ENCODE peak calls at places on chromosome 20, in seven cellular contexts. E, G, J, S, Z, N and X are unnamed samples.

GRCh38 chr20:46293084-46293483 is 15.2 kb downstream of the CDH22 start:
- DNase-seq in G (no peak), J (no peak), N (peak; percentile 52), Z (no peak), E (peak; percentile 23), S (peak; percentile 68), X (peak; percentile 49)

GRCh38 chr20:8124639-8125038 is 7.4 kb upstream of the PLCB1 start:
- DNase-seq in E (no peak), J (no peak), G (no peak), N (peak; percentile 46), Z (no peak), S (peak; percentile 45), X (no peak)

GRCh38 chr20:24701027-24701426 is 231.6 kb downstream of the SYNDIG1 start:
- DNase-seq in S (no peak), E (no peak), J (no peak), G (no peak), Z (no peak), N (no peak), X (no peak)

GRCh38 chr20:28562510-28562898 is 2695.0 kb upstream of the DEFB115 start:
- DNase-seq in N (peak; percentile 89), G (no peak), Z (no peak), S (peak; percentile 52), J (no peak), E (peak; percentile 73), X (peak; percentile 59)

GRCh38 chr20:44069203-44069931 is 117.6 kb downstream of the JPH2 start:
- DNase-seq in S (no peak), Z (no peak), E (no peak), G (no peak), N (no peak), J (peak; percentile 25), X (no peak)

GRCh38 chr20:47502801-47503239 is 1.1 kb downstream of the NCOA3 start:
- DNase-seq in E (peak; percentile 65), G (no peak), N (peak; percentile 62), Z (peak; percentile 6), J (no peak), S (peak; percentile 63), X (peak; percentile 57)

GRCh38 chr20:46206025-46206424 is 87.9 kb downstream of the CD40 start:
- DNase-seq in G (no peak), E (peak; percentile 36), J (no peak), N (peak; percentile 28), S (peak; percentile 68), Z (peak; percentile 64), X (peak; percentile 35)

GRCh38 chr20:47468290-47469050 is 33.2 kb upstream of the NCOA3 start:
- DNase-seq in Z (no peak), J (no peak), N (no peak), G (no peak), S (no peak), E (no peak), X (peak; percentile 15)

GRCh38 chr20:46406986-46407670 is 713 bp upstream of the ELMO2 start:
- DNase-seq in N (peak; percentile 15), E (peak; percentile 12), Z (peak; percentile 95), J (peak; percentile 72), G (no peak), S (peak; percentile 66), X (peak; percentile 11)

DNA sequence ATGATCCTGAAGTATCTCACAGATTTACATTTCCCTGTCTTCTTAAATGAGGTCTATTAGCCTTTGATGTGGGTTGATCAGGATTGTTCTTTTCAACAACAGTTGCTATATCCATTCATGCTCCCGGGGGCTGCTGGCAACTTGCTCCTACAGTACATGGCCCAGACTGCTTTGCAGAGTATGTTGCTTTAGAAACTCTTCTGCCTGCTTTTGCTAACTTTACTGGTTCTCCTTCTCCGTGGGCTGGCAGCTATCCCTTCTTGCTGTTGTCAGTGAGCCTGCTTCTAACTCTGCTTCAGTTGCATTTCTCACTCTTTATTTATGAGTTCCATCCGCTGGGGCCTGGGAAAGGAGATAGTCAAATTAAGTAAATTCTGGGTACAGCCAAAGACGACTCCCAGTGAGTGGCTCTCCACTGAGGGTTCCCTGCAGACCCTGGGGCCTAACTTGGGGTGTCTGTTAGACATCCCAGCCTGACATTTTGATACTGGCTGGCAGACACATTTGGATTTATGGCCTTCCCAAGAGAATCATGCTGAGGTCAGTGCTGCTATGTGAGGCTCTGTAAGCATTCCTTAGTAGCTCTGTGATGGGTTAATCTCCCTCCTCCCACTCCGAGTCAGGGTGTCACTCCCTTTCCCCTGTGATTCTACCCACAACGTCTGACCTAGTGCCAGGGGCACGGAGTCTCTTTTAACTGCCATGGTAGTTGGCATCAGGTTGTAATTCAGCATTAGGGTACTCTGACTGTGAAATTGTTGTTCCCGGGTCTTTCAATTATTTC is 73.6 kb downstream of the SLX4IP start:
- DNase-seq in S (no peak), G (no peak), E (peak; percentile 72), J (peak; percentile 62), Z (no peak), N (peak; percentile 70), X (peak; percentile 91)
- H3K4me3 ChIP-seq in S (no peak overlapping the region), G (no peak overlapping the region), E (no peak overlapping the region), J (no peak overlapping the region), Z (no peak overlapping the region), N (no peak overlapping the region), X (no peak overlapping the region)

DNA sequence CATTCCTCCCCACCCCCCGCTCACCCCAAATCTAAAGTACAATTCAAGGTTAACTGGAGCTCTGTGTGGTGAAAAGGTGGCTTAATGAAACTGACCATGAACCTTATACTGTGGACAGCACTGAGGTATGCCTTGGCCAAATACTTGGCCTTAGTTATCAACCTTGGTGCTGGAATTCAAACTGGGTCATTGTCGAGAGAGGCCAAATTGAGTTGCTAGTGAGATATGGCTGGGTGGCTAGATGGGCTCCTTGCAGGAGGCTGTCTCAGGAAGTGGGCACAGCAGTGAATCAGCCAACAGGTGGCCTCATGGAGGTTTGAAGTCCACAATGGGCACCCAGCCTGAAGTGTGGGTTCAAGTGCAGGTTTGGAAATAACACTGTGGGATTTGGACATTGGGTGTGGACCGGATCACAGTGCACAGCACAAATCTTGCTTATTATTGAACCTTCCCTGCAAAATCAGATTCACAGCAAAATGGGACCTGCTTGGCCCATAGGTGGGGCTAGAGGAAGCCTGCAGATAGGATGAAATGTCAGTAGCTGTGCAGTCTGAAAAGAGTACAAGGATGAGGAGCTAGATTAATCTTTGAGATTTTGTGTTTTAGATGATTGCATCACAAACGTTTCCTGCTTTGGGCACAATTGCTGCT is 5.6 kb upstream of the BTBD3 start:
- DNase-seq in N (no peak), S (peak; percentile 30), E (no peak), G (no peak), Z (peak; percentile 8), J (no peak), X (no peak)
- TF ChIP-seq CTCF in N (peak; percentile 20), S (peak; percentile 75), E (peak; percentile 48), G (peak; percentile 30), Z (peak; percentile 42), J (no peak), X (peak; percentile 65)

GRCh38 chr20:38164069-38164468 is 1.0 kb downstream of the TGM2 start:
- DNase-seq in S (no peak), J (no peak), E (no peak), N (no peak), Z (no peak), G (no peak), X (peak; percentile 7)
- H3K4me3 ChIP-seq in S (peak overlapping the region; percentile 79), J (peak overlapping the region; percentile 40), E (no peak overlapping the region), N (peak overlapping the region; percentile 50), Z (no peak overlapping the region), G (no peak overlapping the region), X (peak overlapping the region; percentile 97)

GRCh38 chr20:33418033-33418432 is 16.7 kb upstream of the CDK5RAP1 start:
- DNase-seq in G (no peak), J (no peak), Z (no peak), N (no peak), E (no peak), S (no peak), X (no peak)

GRCh38 chr20:33419140-33419974 is 18.0 kb upstream of the CDK5RAP1 start:
- DNase-seq in J (peak; percentile 78), S (no peak), Z (peak; percentile 29), G (no peak), E (no peak), N (peak; percentile 49), X (peak; percentile 59)

GRCh38 chr20:33411711-33412483 is 10.6 kb upstream of the CDK5RAP1 start:
- DNase-seq in S (no peak), Z (no peak), E (no peak), J (no peak), G (no peak), N (no peak), X (no peak)

GRCh38 chr20:33412484-33412838 is 11.1 kb upstream of the CDK5RAP1 start:
- DNase-seq in N (no peak), Z (no peak), G (no peak), J (no peak), E (no peak), S (no peak), X (no peak)

DNA sequence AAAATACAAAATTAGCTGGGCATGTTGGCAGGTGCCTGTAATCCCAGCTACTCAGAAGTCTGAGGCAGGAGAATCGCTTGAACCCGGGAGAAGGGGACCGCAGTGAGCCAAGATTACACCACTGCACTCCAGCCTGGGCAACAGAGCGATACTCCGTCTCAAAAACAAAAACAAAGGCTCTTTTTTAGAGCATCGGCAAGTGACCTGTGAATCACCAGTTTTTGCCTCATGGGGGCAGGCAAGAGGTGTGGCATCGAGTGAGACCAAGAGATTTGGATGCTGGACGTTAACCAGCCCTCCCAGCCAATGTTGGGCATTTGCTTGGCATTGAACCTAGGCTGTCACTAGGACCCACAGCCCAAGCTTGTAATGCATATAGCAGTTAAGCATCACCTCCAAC is 14.6 kb upstream of the CDK5RAP1 start:
- DNase-seq in G (no peak), E (peak; percentile 47), Z (peak; percentile 28), J (no peak), S (peak; percentile 44), N (peak; percentile 35), X (peak; percentile 51)
- TF ChIP-seq CTCF in G (peak; percentile 12), E (peak; percentile 61), Z (peak; percentile 39), J (no peak), S (peak; percentile 56), N (peak; percentile 48), X (peak; percentile 58)

GRCh38 chr20:53503517-53503919 is 90.1 kb downstream of the ZNF217 start:
- DNase-seq in G (no peak), E (no peak), J (no peak), Z (no peak), N (no peak), S (no peak), X (no peak)
- H3K4me3 ChIP-seq in G (peak overlapping the region; percentile 10), E (no peak overlapping the region), J (no peak overlapping the region), Z (no peak overlapping the region), N (no peak overlapping the region), S (peak overlapping the region; percentile 66), X (no peak overlapping the region)

DNA sequence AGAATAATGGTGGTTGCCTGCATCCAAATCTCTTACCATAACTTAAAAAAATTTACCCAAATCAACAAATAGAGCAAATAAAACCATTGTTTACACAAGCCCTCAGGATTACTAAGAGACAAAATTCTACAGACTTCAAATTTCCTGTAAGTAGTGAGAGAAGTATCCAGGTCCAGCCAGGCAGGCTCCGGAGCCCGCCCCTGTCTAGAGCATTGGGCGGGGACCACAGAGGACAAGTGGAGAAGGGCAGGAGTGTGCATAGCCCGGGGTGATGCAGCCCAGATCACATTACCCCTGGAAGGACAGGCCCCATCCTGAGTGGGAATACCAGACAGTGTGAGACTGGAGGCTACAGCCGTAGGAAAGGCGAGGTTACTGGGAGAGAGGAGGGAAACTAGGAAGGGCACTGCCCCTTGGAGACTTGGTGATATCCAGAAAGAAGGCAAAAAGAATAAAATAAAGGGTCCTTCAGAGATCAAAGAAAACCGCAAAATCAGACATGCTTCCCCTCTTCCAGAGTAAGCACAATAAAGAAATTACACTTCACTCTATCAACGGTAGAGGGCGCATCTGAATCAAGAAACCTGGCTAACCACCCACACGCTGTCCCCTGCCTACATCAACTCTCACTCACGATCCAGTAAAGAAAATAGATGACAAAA is 26.6 kb downstream of the RIN2 start:
- DNase-seq in J (no peak), S (peak; percentile 96), N (peak; percentile 91), G (no peak), E (peak; percentile 86), Z (peak; percentile 71), X (peak; percentile 90)
- TF ChIP-seq CTCF in J (peak; percentile 76), S (peak; percentile 94), N (peak; percentile 87), G (peak; percentile 63), E (peak; percentile 80), Z (peak; percentile 85), X (peak; percentile 78)